ENCODE peak calls at places on chromosome 15, in ten cellular contexts. V is right lobe of liver; X is MM.1S; H is AG04450; D is fibroblast of lung; C is progenitor cell of endocrine pancreas; N is GM12864; S is uterus; E is AG04449; Y is CD4-positive, alpha-beta T cell. I is an unnamed sample.

GRCh38 chr15:68829068-68829467 is 8.4 kb upstream of the ANP32A start:
- DNase-seq in E (no peak), X (peak; percentile 47), Y (no peak), S (no peak), V (no peak), C (no peak), D (no peak), N (no peak), H (no peak), I (no peak)

GRCh38 chr15:89129123-89129815 is 41.0 kb downstream of the ABHD2 start:
- DNase-seq in N (no peak), D (peak; percentile 23), X (peak; percentile 64), V (peak; percentile 79), S (peak; percentile 52), H (no peak), C (no peak), Y (peak; percentile 47), E (no peak), I (no peak)

GRCh38 chr15:66951976-66952375 is 113.4 kb upstream of the SMAD3 start:
- DNase-seq in N (no peak), D (peak; percentile 75), V (no peak), X (no peak), S (no peak), Y (no peak), E (no peak), C (no peak), H (no peak), I (no peak)

GRCh38 chr15:61084944-61085367 is 144.1 kb downstream of the RORA start:
- DNase-seq in H (no peak), E (no peak), V (peak; percentile 60), N (no peak), Y (no peak), C (no peak), D (no peak), X (no peak), S (peak; percentile 60), I (no peak)

GRCh38 chr15:65519781-65520299 is 2.4 kb upstream of the DPP8 start:
- DNase-seq in X (no peak), S (no peak), E (no peak), H (no peak), D (no peak), Y (no peak), V (no peak), N (no peak), C (no peak), I (no peak)

GRCh38 chr15:67011620-67012005 is 53.8 kb upstream of the SMAD3 start:
- DNase-seq in D (no peak), C (no peak), E (no peak), H (no peak), V (no peak), S (no peak), N (no peak), Y (no peak), X (no peak), I (no peak)

GRCh38 chr15:69351333-69351732 is 52.6 kb downstream of the PAQR5 start:
- DNase-seq in Y (no peak), C (no peak), H (no peak), S (no peak), N (no peak), E (no peak), D (no peak), X (no peak), V (no peak), I (no peak)

GRCh38 chr15:76517910-76518309 is 181.3 kb downstream of the ISL2 start:
- DNase-seq in V (no peak), X (no peak), S (no peak), N (no peak), Y (no peak), C (no peak), H (no peak), E (no peak), D (no peak), I (no peak)

GRCh38 chr15:51793521-51793920 is 35.9 kb upstream of the TMOD3 start:
- DNase-seq in D (peak; percentile 25), V (no peak), H (no peak), E (no peak), X (no peak), N (no peak), C (no peak), S (no peak), Y (no peak), I (peak; percentile 71)

GRCh38 chr15:39581501-39582285 is 814 bp downstream of the THBS1 start:
- DNase-seq in N (no peak), X (peak; percentile 16), H (no peak), Y (no peak), D (peak; percentile 42), C (peak; percentile 27), V (peak; percentile 82), E (peak; percentile 16), S (peak; percentile 64), I (peak; percentile 37)

GRCh38 chr15:55088207-55088606 is 108.5 kb downstream of the RSL24D1 start:
- DNase-seq in H (no peak), Y (no peak), E (no peak), V (no peak), N (no peak), X (no peak), D (no peak), C (no peak), S (no peak), I (no peak)

GRCh38 chr15:29126208-29126536 is 143.4 kb downstream of the NSMCE3 start:
- DNase-seq in N (no peak), S (no peak), X (no peak), C (no peak), V (peak; percentile 40), H (no peak), Y (no peak), D (no peak), E (no peak), I (no peak)

GRCh38 chr15:40769310-40770146 is at the start of gene C15orf62:
- DNase-seq in N (no peak), H (no peak), X (no peak), S (peak; percentile 41), V (no peak), D (peak; percentile 71), C (no peak), E (no peak), Y (peak; percentile 53), I (no peak)

GRCh38 chr15:62717496-62717895 is 325.1 kb upstream of the TPM1 start:
- DNase-seq in E (no peak), H (no peak), X (no peak), Y (no peak), C (no peak), V (no peak), N (no peak), D (no peak), S (no peak), I (no peak)

GRCh38 chr15:31397851-31398661 is 71.4 kb downstream of the KLF13 start:
- DNase-seq in X (no peak), N (no peak), V (no peak), E (no peak), C (no peak), S (no peak), H (no peak), Y (no peak), D (no peak), I (no peak)

GRCh38 chr15:25192651-25193050 is 237.9 kb downstream of the SNRPN start:
- DNase-seq in N (no peak), C (no peak), S (no peak), E (no peak), H (no peak), X (no peak), V (peak; percentile 86), Y (no peak), D (no peak), I (no peak)
- TF ChIP-seq CTCF in N (no peak), C (no peak), S (no peak), E (no peak), H (no peak), X (no peak), V (no peak), Y (no peak), D (no peak), I (no peak)

GRCh38 chr15:70752142-70752754 is 11.1 kb downstream of the UACA start:
- DNase-seq in C (no peak), S (no peak), X (peak; percentile 33), Y (peak; percentile 15), H (no peak), V (no peak), N (no peak), D (no peak), E (no peak), I (no peak)

GRCh38 chr15:70757627-70758026 is 5.7 kb downstream of the UACA start:
- DNase-seq in Y (no peak), V (no peak), X (no peak), H (no peak), E (no peak), C (no peak), D (no peak), S (no peak), N (no peak), I (no peak)

GRCh38 chr15:70753101-70753829 is 10.1 kb downstream of the UACA start:
- DNase-seq in S (no peak), Y (no peak), D (no peak), V (no peak), N (no peak), X (no peak), H (no peak), E (no peak), C (no peak), I (no peak)

GRCh38 chr15:70758790-70759462 is 4.4 kb downstream of the UACA start:
- DNase-seq in C (no peak), X (no peak), H (no peak), V (no peak), N (no peak), D (no peak), Y (no peak), S (no peak), E (no peak), I (no peak)

GRCh38 chr15:70754862-70755261 is 8.5 kb downstream of the UACA start:
- DNase-seq in X (no peak), N (no peak), S (no peak), D (no peak), H (no peak), Y (no peak), E (no peak), V (no peak), C (no peak), I (no peak)
- TF ChIP-seq CTCF in X (no peak), N (no peak), S (no peak), D (no peak), H (peak; percentile 3), Y (no peak), E (no peak), V (no peak), C (no peak), I (no peak)

DNA sequence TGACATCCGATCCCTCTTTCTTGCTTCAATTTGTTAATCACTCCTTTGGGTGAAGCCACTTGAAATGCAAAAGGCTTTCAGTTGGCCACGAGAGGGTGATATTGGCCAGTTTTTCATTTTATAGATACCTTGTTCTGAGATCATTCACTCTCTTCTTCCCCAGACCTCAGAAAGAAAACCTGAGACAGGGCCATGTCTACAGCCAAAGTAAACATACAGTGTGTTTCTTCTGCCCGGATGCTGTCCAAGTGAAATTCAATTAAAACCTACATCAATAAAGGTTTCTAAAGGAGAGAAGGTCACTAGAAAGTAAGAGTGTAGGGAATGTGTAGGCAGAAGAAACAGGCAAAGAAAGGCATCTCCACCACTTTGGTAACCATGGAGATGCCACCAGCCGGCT is 39.5 kb upstream of the FMN1 start:
- DNase-seq in D (peak; percentile 49), H (no peak), S (no peak), Y (no peak), E (no peak), C (no peak), N (no peak), X (peak; percentile 53), V (no peak), I (peak; percentile 4)
- TF ChIP-seq CTCF in D (peak; percentile 65), H (peak; percentile 56), S (peak; percentile 22), Y (no peak), E (peak; percentile 44), C (peak; percentile 61), N (peak; percentile 28), X (peak; percentile 70), V (peak; percentile 31), I (peak; percentile 55)

GRCh38 chr15:63797901-63798300 is 35.8 kb downstream of the HERC1 start:
- DNase-seq in S (no peak), N (no peak), E (no peak), D (no peak), V (no peak), H (no peak), C (no peak), X (no peak), Y (no peak), I (no peak)
- TF ChIP-seq CTCF in S (no peak), N (no peak), E (no peak), D (no peak), V (no peak), H (no peak), C (no peak), X (no peak), Y (no peak), I (no peak)

I was measured in AG09319.